ENCODE peak calls at places on chromosomes 4 and X, in six cellular contexts. O is psoas muscle, Q is cardiac muscle cell, X is Peyer's patch, Z is mammary epithelial cell, P is breast epithelium. B is an unnamed sample.

GRCh38 chr4:168900080-168900479 is 110.0 kb downstream of the CBR4 start:
- DNase-seq in O (peak), Q (peak), X (no peak), Z (no peak), P (no peak), B (no peak)

GRCh38 chr4:10571896-10572295 is 112.7 kb downstream of the CLNK start:
- DNase-seq in O (no peak), Q (no peak), X (no peak), Z (peak), P (no peak), B (no peak)

GRCh38 chr4:88672987-88673386 is 24.6 kb downstream of the NAP1L5 start:
- DNase-seq in O (no peak), Q (peak), X (no peak), Z (peak), P (no peak), B (no peak)

GRCh38 chr4:37383579-37384229 is 139.2 kb downstream of the NWD2 start:
- DNase-seq in O (no peak), Q (peak), X (no peak), Z (peak), P (no peak), B (peak)

GRCh38 chrX:119041175-119041574 is 31.6 kb upstream of the CT47C1 start:
- DNase-seq in O (peak), Q (peak), X (peak), Z (peak), P (no peak), B (no peak)

GRCh38 chr4:7335363-7336066 is 99.2 kb downstream of the PSAPL1 start:
- DNase-seq in O (peak), Q (peak), X (peak), Z (peak), P (no peak), B (peak)

GRCh38 chr4:1449833-1450741 is 43.8 kb upstream of the NKX1-1 start:
- DNase-seq in O (no peak), Q (no peak), X (peak), Z (no peak), P (peak), B (no peak)

GRCh38 chr4:130814896-130815295 is 1718.9 kb downstream of the C4orf33 start:
- DNase-seq in O (no peak), Q (no peak), X (no peak), Z (no peak), P (no peak), B (no peak)

GRCh38 chrX:68511255-68511654 is 12.4 kb downstream of the YIPF6 start:
- DNase-seq in O (no peak), Q (peak), X (no peak), Z (peak), P (no peak), B (no peak)

GRCh38 chr4:14167876-14168510 is 540.5 kb upstream of the BOD1L1 start:
- DNase-seq in O (no peak), Q (peak), X (no peak), Z (peak), P (no peak), B (peak)

GRCh38 chrX:47178337-47178736 is 15.3 kb upstream of the UBA1 start:
- DNase-seq in O (no peak), Q (no peak), X (no peak), Z (no peak), P (no peak), B (no peak)

GRCh38 chr4:48504352-48504751 is 14.3 kb downstream of the ZAR1 start:
- DNase-seq in O (no peak), Q (no peak), X (no peak), Z (no peak), P (no peak), B (no peak)

GRCh38 chr4:116531870-116532269 is 553.5 kb downstream of the TRAM1L1 start:
- DNase-seq in O (no peak), Q (peak), X (no peak), Z (no peak), P (no peak), B (no peak)

GRCh38 chrX:154458954-154459829 is 1.1 kb downstream of the PLXNA3 start:
- DNase-seq in O (no peak), Q (no peak), X (peak), Z (no peak), P (no peak), B (no peak)

GRCh38 chr4:95386410-95386809 is 162.4 kb downstream of the UNC5C start:
- DNase-seq in O (no peak), Q (no peak), X (no peak), Z (no peak), P (no peak), B (no peak)

GRCh38 chr4:26351685-26352084 is 30.9 kb downstream of the RBPJ start:
- DNase-seq in O (no peak), Q (no peak), X (no peak), Z (no peak), P (no peak), B (no peak)

GRCh38 chr4:37381040-37381668 is 136.6 kb downstream of the NWD2 start:
- DNase-seq in O (no peak), Q (no peak), X (no peak), Z (no peak), P (no peak), B (no peak)

GRCh38 chrX:116317409-116317808 is 119.0 kb upstream of the SLC6A14 start:
- DNase-seq in O (no peak), Q (peak), X (no peak), Z (peak), P (no peak), B (peak)

GRCh38 chrX:104430720-104431119 is 135.3 kb upstream of the IL1RAPL2 start:
- DNase-seq in O (no peak), Q (no peak), X (no peak), Z (peak), P (no peak), B (peak)

GRCh38 chrX:154840856-154841255 is 6.4 kb upstream of the SMIM9 start:
- DNase-seq in O (no peak), Q (peak), X (no peak), Z (peak), P (no peak), B (peak)

GRCh38 chr4:8439168-8439567 is 1.4 kb downstream of the ACOX3 start:
- DNase-seq in O (no peak), Q (no peak), X (no peak), Z (no peak), P (no peak), B (no peak)
- H3K27ac ChIP-seq in O (no peak), Q (peak), X (no peak), Z (peak), P (peak), B (no peak)

DNA sequence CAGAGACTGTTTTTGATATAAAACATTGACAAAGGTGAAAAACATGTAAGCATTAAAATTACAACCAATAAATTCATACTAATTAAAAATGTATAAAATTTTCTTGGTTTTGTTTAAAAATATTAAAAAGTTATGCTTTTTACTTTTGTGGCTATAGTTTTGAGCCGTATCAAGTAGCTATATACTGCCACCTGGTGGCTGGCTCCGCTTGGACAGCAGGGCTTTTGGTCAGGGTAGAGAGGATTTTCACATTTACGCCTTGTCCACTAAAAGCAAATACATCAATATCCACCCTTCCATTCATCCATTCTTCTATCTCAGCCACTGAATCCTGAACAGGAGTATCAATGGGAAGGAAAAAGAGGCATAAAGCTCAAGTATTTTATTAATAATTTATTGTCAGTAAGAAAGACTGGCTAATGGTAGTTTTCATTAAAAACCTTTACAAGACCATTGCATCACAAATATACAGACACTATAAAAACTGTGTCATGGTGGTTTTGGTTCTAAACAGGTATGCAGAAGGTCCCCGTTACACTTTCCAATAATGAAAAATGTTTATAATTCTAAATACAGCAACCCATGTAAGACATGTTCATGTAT is 32.1 kb upstream of the MTNR1A start:
- DNase-seq in O (peak), Q (peak), X (peak), Z (no peak), P (no peak), B (no peak)
- TF ChIP-seq CTCF in O (peak), Q (peak), X (peak), Z (peak), P (no peak), B (peak)

GRCh38 chr4:87239821-87240220 is 19.4 kb upstream of the KLHL8 start:
- DNase-seq in O (no peak), Q (no peak), X (no peak), Z (no peak), P (no peak), B (no peak)
- H3K27ac ChIP-seq in O (no peak), Q (no peak), X (no peak), Z (no peak), P (no peak), B (no peak)

GRCh38 chrX:136199365-136199764 is 51.8 kb downstream of the MAP7D3 start:
- DNase-seq in O (no peak), Q (no peak), X (no peak), Z (peak), P (no peak), B (peak)

GRCh38 chrX:136202889-136203288 is 48.3 kb downstream of the MAP7D3 start:
- DNase-seq in O (no peak), Q (peak), X (no peak), Z (no peak), P (no peak), B (no peak)

GRCh38 chrX:136201601-136202000 is 49.6 kb downstream of the MAP7D3 start:
- DNase-seq in O (no peak), Q (no peak), X (no peak), Z (no peak), P (no peak), B (no peak)

GRCh38 chrX:136198678-136199243 is 51.4 kb downstream of the FHL1 start:
- DNase-seq in O (no peak), Q (no peak), X (no peak), Z (no peak), P (no peak), B (no peak)

GRCh38 chrX:136200466-136200865 is 50.7 kb downstream of the MAP7D3 start:
- DNase-seq in O (no peak), Q (peak), X (no peak), Z (peak), P (no peak), B (no peak)
- TF ChIP-seq CTCF in O (peak), Q (peak), X (no peak), Z (peak), P (no peak), B (peak)

GRCh38 chrX:133723930-133724329 is 261.5 kb downstream of the GPC3 start:
- DNase-seq in O (no peak), Q (no peak), X (no peak), Z (no peak), P (no peak), B (no peak)

GRCh38 chrX:133722756-133723155 is 262.6 kb downstream of the GPC3 start:
- DNase-seq in O (no peak), Q (no peak), X (no peak), Z (no peak), P (no peak), B (no peak)

GRCh38 chrX:133726642-133727041 is 258.8 kb downstream of the GPC3 start:
- DNase-seq in O (no peak), Q (no peak), X (no peak), Z (no peak), P (no peak), B (no peak)

DNA sequence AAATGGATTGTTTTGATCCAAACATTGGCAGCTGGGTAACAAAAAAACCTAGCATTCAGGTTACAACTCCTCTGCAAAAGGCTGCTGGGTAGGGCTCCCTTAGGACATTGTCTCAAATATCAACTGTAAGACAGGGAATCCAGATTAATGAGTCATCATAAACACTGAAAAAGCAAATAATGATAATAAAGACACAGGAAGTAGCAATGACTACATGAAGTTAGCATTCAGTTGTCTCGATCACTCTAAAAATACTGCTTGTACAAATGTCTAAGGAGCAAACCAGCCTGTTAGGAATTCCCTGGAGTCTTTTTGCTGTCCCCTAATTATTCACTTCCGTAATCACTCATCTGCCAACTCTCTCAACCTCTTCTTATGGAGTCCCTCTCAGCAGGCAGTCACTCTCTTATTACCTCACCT is 259.2 kb downstream of the GPC3 start:
- DNase-seq in O (no peak), Q (peak), X (no peak), Z (peak), P (no peak), B (peak)
- H3K27ac ChIP-seq in O (no peak), Q (no peak), X (no peak), Z (peak), P (no peak), B (peak)

GRCh38 chr4:121050251-121050650 is 22.1 kb downstream of the NDNF start:
- DNase-seq in O (no peak), Q (no peak), X (no peak), Z (no peak), P (no peak), B (no peak)
- TF ChIP-seq CTCF in O (peak), Q (peak), X (peak), Z (peak), P (no peak), B (no peak)

GRCh38 chrX:13008189-13008533 is 33.3 kb downstream of the TMSB4X start:
- DNase-seq in O (no peak), Q (no peak), X (no peak), Z (no peak), P (no peak), B (no peak)

GRCh38 chrX:13009256-13009655 is 34.3 kb downstream of the TMSB4X start:
- DNase-seq in O (no peak), Q (no peak), X (no peak), Z (peak), P (peak), B (peak)

GRCh38 chrX:13008851-13009250 is 33.9 kb downstream of the TMSB4X start:
- DNase-seq in O (no peak), Q (no peak), X (no peak), Z (peak), P (no peak), B (peak)

GRCh38 chrX:13009844-13010243 is 34.6 kb downstream of the FAM9C start:
- DNase-seq in O (no peak), Q (no peak), X (no peak), Z (peak), P (no peak), B (no peak)

GRCh38 chrX:13010546-13010945 is 33.9 kb downstream of the FAM9C start:
- DNase-seq in O (no peak), Q (no peak), X (no peak), Z (no peak), P (no peak), B (no peak)
- H3K27ac ChIP-seq in O (no peak), Q (no peak), X (no peak), Z (no peak), P (no peak), B (no peak)

GRCh38 chr4:4524364-4524763 is 17.5 kb downstream of the STX18 start:
- DNase-seq in O (no peak), Q (no peak), X (no peak), Z (no peak), P (no peak), B (no peak)
- TF ChIP-seq CTCF in O (no peak), Q (no peak), X (no peak), Z (no peak), P (no peak), B (no peak)

GRCh38 chr4:173680278-173680677 is 150.2 kb upstream of the HAND2 start:
- DNase-seq in O (no peak), Q (no peak), X (no peak), Z (no peak), P (no peak), B (no peak)
- H3K27ac ChIP-seq in O (no peak), Q (no peak), X (no peak), Z (no peak), P (no peak), B (no peak)

GRCh38 chr4:147526272-147526654 is 45.4 kb downstream of the EDNRA start:
- DNase-seq in O (no peak), Q (no peak), X (no peak), Z (no peak), P (no peak), B (no peak)
- TF ChIP-seq CTCF in O (no peak), Q (peak), X (no peak), Z (no peak), P (no peak), B (peak)